ENCODE peak calls at places on chromosomes 1 and 21, in six cellular contexts. B, U, V, M, W and T are unnamed samples.

GRCh38 chr1:178086294-178087255 is 7.3 kb upstream of the RASAL2 start:
- DNase-seq in M (no peak), V (peak), U (peak), W (peak), B (no peak), T (no peak)

GRCh38 chr21:20388400-20388799 is 609.8 kb upstream of the NCAM2 start:
- DNase-seq in V (no peak), M (no peak), U (no peak), W (no peak), B (no peak), T (no peak)

GRCh38 chr1:109928591-109929111 is 18.0 kb downstream of the CSF1 start:
- DNase-seq in W (peak), U (peak), B (peak), V (peak), M (peak), T (peak)

GRCh38 chr1:35795295-35795694 is 12.5 kb upstream of the AGO4 start:
- DNase-seq in B (no peak), M (no peak), V (no peak), U (no peak), W (no peak), T (no peak)

GRCh38 chr1:103372866-103373265 is 152.6 kb upstream of the RNPC3 start:
- DNase-seq in W (no peak), V (peak), M (no peak), B (no peak), U (no peak), T (no peak)

GRCh38 chr21:29186246-29186645 is 55.8 kb downstream of the MAP3K7CL start:
- DNase-seq in V (no peak), U (no peak), W (no peak), M (no peak), B (no peak), T (no peak)

GRCh38 chr1:18396247-18396646 is 84.5 kb upstream of the KLHDC7A start:
- DNase-seq in W (no peak), B (no peak), V (peak), U (no peak), M (no peak), T (no peak)

GRCh38 chr1:8976338-8976737 is 30.7 kb downstream of the CA6 start:
- DNase-seq in V (no peak), U (no peak), M (no peak), B (no peak), W (no peak), T (no peak)

GRCh38 chr21:27572681-27573080 is 605.8 kb upstream of the ADAMTS5 start:
- DNase-seq in M (no peak), U (no peak), B (no peak), W (no peak), V (peak), T (no peak)

GRCh38 chr1:57067863-57068262 is 102.0 kb upstream of the C8B start:
- DNase-seq in V (no peak), U (peak), W (peak), B (no peak), M (no peak), T (peak)

GRCh38 chr1:54975709-54976108 is 4.7 kb upstream of the TMEM61 start:
- DNase-seq in B (no peak), V (no peak), W (no peak), U (no peak), M (peak), T (no peak)

GRCh38 chr1:27504588-27505419 is 14.8 kb upstream of the WASF2 start:
- DNase-seq in V (peak), U (peak), B (peak), W (peak), M (peak), T (peak)

GRCh38 chr21:35217504-35218060 is 168.5 kb upstream of the RUNX1 start:
- DNase-seq in V (peak), B (no peak), M (peak), U (peak), W (no peak), T (no peak)

GRCh38 chr1:91221017-91221416 is 183.6 kb downstream of the HFM1 start:
- DNase-seq in U (no peak), M (no peak), W (no peak), B (no peak), V (no peak), T (no peak)

GRCh38 chr1:201422436-201423030 is 1.0 kb upstream of the TNNI1 start:
- DNase-seq in U (no peak), B (no peak), V (no peak), W (no peak), M (no peak), T (no peak)

GRCh38 chr21:43332872-43333300 is 94.0 kb downstream of the SIK1 start:
- DNase-seq in U (peak), W (no peak), V (no peak), M (peak), B (no peak), T (no peak)

GRCh38 chr1:114750780-114751179 is 7.0 kb downstream of the CSDE1 start:
- DNase-seq in V (peak), B (no peak), U (no peak), M (no peak), W (no peak), T (no peak)
- H3K27ac ChIP-seq in V (no peak), B (no peak), U (no peak), M (no peak), W (peak), T (peak)

GRCh38 chr1:1150100-1150499 is 23.6 kb upstream of the TTLL10 start:
- DNase-seq in V (no peak), U (no peak), W (no peak), M (no peak), B (no peak), T (no peak)

GRCh38 chr1:1151306-1151705 is 22.4 kb upstream of the TTLL10 start:
- DNase-seq in B (no peak), M (no peak), U (no peak), W (no peak), V (no peak), T (no peak)

GRCh38 chr1:1148061-1148460 is 25.6 kb upstream of the TTLL10 start:
- DNase-seq in M (no peak), B (no peak), W (no peak), U (no peak), V (no peak), T (no peak)

GRCh38 chr1:1148569-1148968 is 25.1 kb upstream of the TTLL10 start:
- DNase-seq in V (no peak), B (no peak), M (no peak), U (no peak), W (no peak), T (no peak)

DNA sequence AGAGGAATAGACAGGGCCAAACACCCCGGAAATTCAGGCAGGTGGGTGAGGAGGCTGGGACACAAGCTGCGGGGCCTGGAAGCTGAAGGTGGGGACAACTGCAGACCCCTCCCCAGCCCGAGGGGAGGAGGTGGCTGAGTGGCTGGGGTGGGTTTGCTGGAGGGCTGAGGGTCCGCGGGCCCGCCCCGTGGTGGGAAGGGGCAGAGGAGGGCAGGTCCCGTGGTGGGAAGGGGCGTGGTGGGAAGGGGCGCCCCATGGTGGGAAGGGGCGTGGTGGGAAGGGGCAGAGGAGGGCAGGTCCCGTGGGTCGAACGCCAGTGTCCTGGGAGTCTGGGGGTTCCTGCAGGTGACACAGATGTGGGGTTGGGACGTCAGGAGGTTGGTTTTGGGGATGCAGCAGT is 24.3 kb upstream of the TTLL10 start:
- DNase-seq in U (no peak), B (no peak), V (no peak), W (no peak), M (no peak), T (no peak)
- TF ChIP-seq CTCF in U (no peak), B (no peak), V (no peak), W (no peak), M (no peak), T (no peak)

GRCh38 chr1:226404063-226404903 is 3.6 kb downstream of the PARP1 start:
- DNase-seq in M (no peak), B (no peak), W (no peak), U (peak), V (peak), T (no peak)
- H3K27ac ChIP-seq in M (no peak), B (peak), W (peak), U (peak), V (no peak), T (peak)

DNA sequence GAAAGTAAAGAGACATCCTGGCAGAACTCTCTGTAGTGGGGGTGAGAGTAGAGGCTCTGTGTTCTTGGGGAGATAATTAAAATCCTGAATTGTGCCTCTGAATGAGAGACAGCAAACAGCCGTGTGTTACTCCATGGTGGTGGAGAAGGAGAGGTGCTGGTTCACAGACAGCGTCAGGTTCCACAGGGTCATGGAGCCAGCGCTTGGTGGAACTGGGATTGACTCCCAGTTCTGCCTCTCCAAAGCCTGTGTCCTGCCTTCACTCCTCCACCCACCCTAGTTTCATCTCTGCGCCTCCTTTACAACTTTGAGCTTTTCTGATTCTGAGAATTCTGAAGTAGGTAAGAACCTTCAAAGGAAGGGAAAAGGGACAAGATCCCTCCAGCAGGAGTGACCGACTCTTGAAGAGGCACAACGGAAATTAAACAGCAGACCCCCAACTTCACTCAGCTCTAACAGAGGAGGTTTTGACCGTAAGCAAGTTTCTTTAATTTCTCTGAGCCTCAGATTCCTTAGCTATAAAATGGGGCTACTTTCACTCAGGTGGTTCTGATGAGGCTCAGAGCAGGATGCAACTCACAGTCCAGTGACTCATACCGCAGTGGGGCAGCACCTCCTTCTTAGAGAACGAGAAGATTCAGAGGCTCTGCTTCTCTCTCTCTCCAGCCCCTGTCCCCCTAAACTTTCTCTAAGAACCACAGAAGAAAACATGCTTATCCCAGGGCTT is 432.6 kb downstream of the PTPRU start:
- DNase-seq in V (no peak), W (no peak), B (no peak), U (no peak), M (peak), T (no peak)
- TF ChIP-seq CTCF in V (no peak), W (no peak), B (no peak), U (no peak), M (no peak), T (no peak)